ENCODE peak calls at places on chromosomes 3 and 15, in five cellular contexts. M is keratinocyte, F is tibial artery, S is H1, X is lower lobe of right lung. R is an unnamed sample.

GRCh38 chr15:25783607-25784131 is 79.5 kb downstream of the ATP10A start:
- DNase-seq in M (no peak), F (no peak), S (peak; percentile 54), X (no peak), R (peak; percentile 79)

GRCh38 chr3:159814161-159814560 is 174.5 kb upstream of the IL12A start:
- DNase-seq in M (no peak), F (no peak), S (peak; percentile 31), X (no peak), R (peak; percentile 29)

GRCh38 chr15:99474981-99475753 is 90.6 kb upstream of the MEF2A start:
- DNase-seq in M (no peak), F (no peak), S (no peak), X (peak; percentile 64), R (peak; percentile 36)

GRCh38 chr3:177256991-177257390 is 59.7 kb upstream of the TBL1XR1 start:
- DNase-seq in M (no peak), F (no peak), S (no peak), X (no peak), R (no peak)

GRCh38 chr15:68699881-68700394 is 120.8 kb downstream of the ANP32A start:
- DNase-seq in M (no peak), F (no peak), S (no peak), X (no peak), R (no peak)

GRCh38 chr3:194521514-194522260 is 34.9 kb upstream of the ATP13A3 start:
- DNase-seq in M (no peak), F (no peak), S (no peak), X (no peak), R (no peak)

GRCh38 chr3:186825294-186825821 is 17.2 kb upstream of the ADIPOQ start:
- DNase-seq in M (no peak), F (no peak), S (no peak), X (peak; percentile 50), R (no peak)

GRCh38 chr15:62087671-62088360 is 21.0 kb downstream of the C2CD4A start:
- DNase-seq in M (no peak), F (no peak), S (no peak), X (no peak), R (no peak)

GRCh38 chr3:169664034-169664820 is 715 bp upstream of the MECOM start:
- DNase-seq in M (no peak), F (no peak), S (no peak), X (peak; percentile 51), R (no peak)

GRCh38 chr15:85785887-85786777 is 8.6 kb downstream of the KLHL25 start:
- DNase-seq in M (no peak), F (no peak), S (no peak), X (no peak), R (peak; percentile 22)

GRCh38 chr3:127081001-127081720 is 98.2 kb downstream of the PLXNA1 start:
- DNase-seq in M (no peak), F (no peak), S (no peak), X (peak; percentile 19), R (no peak)

GRCh38 chr3:194573680-194574437 is 59.4 kb downstream of the TMEM44 start:
- DNase-seq in M (no peak), F (no peak), S (no peak), X (no peak), R (peak; percentile 55)

GRCh38 chr3:178277605-178278004 is 258.6 kb upstream of the KCNMB2 start:
- DNase-seq in M (no peak), F (no peak), S (no peak), X (no peak), R (no peak)

GRCh38 chr3:87801409-87801808 is 257.4 kb downstream of the CGGBP1 start:
- DNase-seq in M (no peak), F (no peak), S (no peak), X (no peak), R (no peak)

GRCh38 chr3:64341355-64341754 is 116.1 kb upstream of the PRICKLE2 start:
- DNase-seq in M (no peak), F (no peak), S (no peak), X (no peak), R (peak; percentile 93)

GRCh38 chr3:24493951-24494615 is 567 bp downstream of the THRB start:
- DNase-seq in M (no peak), F (peak; percentile 89), S (no peak), X (peak; percentile 80), R (peak; percentile 47)

GRCh38 chr15:90046846-90047481 is 45.8 kb downstream of the ZNF710 start:
- DNase-seq in M (no peak), F (no peak), S (no peak), X (peak; percentile 81), R (no peak)

GRCh38 chr3:44128057-44128775 is 113.5 kb upstream of the TOPAZ1 start:
- DNase-seq in M (no peak), F (no peak), S (no peak), X (no peak), R (no peak)

GRCh38 chr15:48318131-48318530 is 13.1 kb upstream of the DUT start:
- DNase-seq in M (no peak), F (no peak), S (no peak), X (no peak), R (no peak)

GRCh38 chr3:127089487-127090145 is 103.3 kb upstream of the PRR23E start:
- DNase-seq in M (no peak), F (no peak), S (no peak), X (no peak), R (no peak)

GRCh38 chr15:41603941-41604660 is 45.1 kb downstream of the TYRO3 start:
- DNase-seq in M (peak; percentile 7), F (peak; percentile 69), S (peak; percentile 54), X (peak; percentile 72), R (peak; percentile 77)

GRCh38 chr3:153768559-153769469 is 352.4 kb upstream of the ARHGEF26 start:
- DNase-seq in M (peak; percentile 9), F (no peak), S (peak; percentile 17), X (no peak), R (no peak)

GRCh38 chr3:124745756-124746155 is 15.5 kb downstream of the UMPS start:
- DNase-seq in M (no peak), F (no peak), S (no peak), X (no peak), R (no peak)

DNA sequence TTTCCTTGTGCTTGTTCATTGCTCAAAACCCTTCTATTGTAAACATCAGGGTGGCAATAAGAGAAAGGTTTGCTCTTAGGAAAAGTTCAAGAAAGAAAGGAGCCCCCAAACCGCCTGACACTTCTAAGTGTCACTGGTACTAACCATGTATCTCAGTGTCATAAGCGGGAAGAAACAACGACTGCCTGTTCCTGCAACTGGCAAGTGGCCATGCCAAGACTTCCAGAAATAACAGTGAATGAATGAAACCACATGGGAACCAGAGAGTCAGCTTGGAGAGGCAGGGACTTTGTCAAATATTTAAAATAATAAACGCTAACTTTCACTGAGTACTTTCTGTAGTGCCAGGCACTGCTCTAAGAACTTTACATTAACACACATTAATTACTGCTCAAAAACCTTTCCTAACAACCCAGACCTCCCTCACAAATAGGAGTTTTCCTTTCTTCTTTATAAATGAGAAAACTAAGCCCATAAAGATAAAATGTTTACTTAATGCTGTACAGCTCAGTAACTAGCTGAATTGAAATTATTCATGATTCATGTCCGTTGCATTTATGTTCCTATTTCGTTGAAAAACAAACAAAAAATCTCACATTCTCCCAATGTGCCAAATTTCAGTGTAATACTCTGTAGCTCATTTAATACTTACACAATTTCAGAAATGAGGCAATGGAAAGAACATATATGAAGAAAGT is 978 bp downstream of the PLSCR2 start:
- DNase-seq in M (no peak), F (no peak), S (no peak), X (no peak), R (no peak)
- H3K4me1 ChIP-seq in M (peaks cover 6% of the 10 kb centered on the region), F (peaks cover 24% of the 10 kb centered on the region), S (peaks cover 3% of the 10 kb centered on the region), X (no peaks in the 10 kb centered on the region), R (peaks cover 60% of the 10 kb centered on the region)

DNA sequence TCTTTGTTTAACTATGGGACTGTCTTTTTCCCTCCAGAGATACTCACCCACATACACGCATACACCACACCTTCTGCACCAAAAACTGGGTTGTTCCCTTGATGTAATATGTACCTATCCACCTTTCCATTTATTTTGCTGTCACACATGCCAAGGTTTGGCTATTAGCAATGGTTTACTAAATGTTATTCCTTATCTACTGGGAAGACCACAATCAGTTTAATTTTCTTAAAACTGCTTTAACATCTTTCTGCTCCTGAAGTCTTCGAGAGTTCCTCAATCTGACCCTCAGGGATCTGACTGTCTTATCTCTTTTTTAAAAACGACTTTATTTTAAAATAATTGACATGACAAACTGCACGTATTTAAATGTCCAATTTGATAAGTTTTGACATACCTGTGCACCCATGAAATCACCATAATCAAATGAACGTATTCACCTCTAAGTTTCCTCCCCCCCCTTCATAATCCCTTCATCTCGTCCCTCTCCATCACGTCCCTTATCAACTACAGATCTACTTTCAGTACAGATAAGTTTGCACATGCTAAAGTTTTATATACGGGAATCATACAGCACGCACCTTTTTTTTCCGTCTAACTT is 805 bp upstream of the TRPM7 start:
- DNase-seq in M (no peak), F (no peak), S (no peak), X (no peak), R (no peak)
- H3K4me3 ChIP-seq in M (peak overlapping the region; percentile 66), F (peak overlapping the region; percentile 78), S (peak overlapping the region; percentile 91), X (peak overlapping the region; percentile 91), R (peak overlapping the region; percentile 68)

GRCh38 chr15:78050441-78050809 is 27.1 kb downstream of the TBC1D2B start:
- DNase-seq in M (no peak), F (no peak), S (no peak), X (no peak), R (no peak)
- H3K4me1 ChIP-seq in M (no peaks in the 10 kb centered on the region), F (peaks cover 66% of the 10 kb centered on the region), S (peaks cover 4% of the 10 kb centered on the region), X (peaks cover 96% of the 10 kb centered on the region), R (peaks cover 40% of the 10 kb centered on the region)

GRCh38 chr3:102599819-102600576 is 165.2 kb downstream of the ZPLD1 start:
- DNase-seq in M (no peak), F (no peak), S (no peak), X (no peak), R (no peak)
- H3K4me3 ChIP-seq in M (no peak overlapping the region), F (no peak overlapping the region), S (no peak overlapping the region), X (no peak overlapping the region), R (no peak overlapping the region)

R was measured in SJSA1.